ENCODE peak calls at places on chromosomes 4 and X, in eight cellular contexts. One of them, this sample, is unnamed.

GRCh38 chrX:151711787-151712186 is 4.0 kb upstream of the FATE1 start:
- DNase-seq in psoas muscle: no peak
- DNase-seq in CD4-positive, CD25-positive, alpha-beta regulatory T cell: no peak
- DNase-seq in cardiac muscle cell: no peak
- DNase-seq in AG04450: no peak
- DNase-seq in stomach: no peak
- DNase-seq in neural progenitor cell: no peak
- DNase-seq in heart left ventricle: peak; percentile 32
- DNase-seq in this sample: no peak

GRCh38 chrX:11059923-11060322 is 51.2 kb upstream of the HCCS start:
- DNase-seq in psoas muscle: no peak
- DNase-seq in CD4-positive, CD25-positive, alpha-beta regulatory T cell: no peak
- DNase-seq in cardiac muscle cell: no peak
- DNase-seq in AG04450: no peak
- DNase-seq in stomach: no peak
- DNase-seq in neural progenitor cell: no peak
- DNase-seq in heart left ventricle: no peak
- DNase-seq in this sample: no peak

GRCh38 chr4:78922207-78922606 is 17.0 kb downstream of the PAQR3 start:
- DNase-seq in psoas muscle: no peak
- DNase-seq in CD4-positive, CD25-positive, alpha-beta regulatory T cell: no peak
- DNase-seq in cardiac muscle cell: no peak
- DNase-seq in AG04450: peak; percentile 49
- DNase-seq in stomach: no peak
- DNase-seq in neural progenitor cell: peak; percentile 19
- DNase-seq in heart left ventricle: no peak
- DNase-seq in this sample: no peak

GRCh38 chr4:169361741-169362140 is 91.0 kb upstream of the SH3RF1 start:
- DNase-seq in psoas muscle: no peak
- DNase-seq in CD4-positive, CD25-positive, alpha-beta regulatory T cell: no peak
- DNase-seq in cardiac muscle cell: no peak
- DNase-seq in AG04450: no peak
- DNase-seq in stomach: no peak
- DNase-seq in neural progenitor cell: no peak
- DNase-seq in heart left ventricle: no peak
- DNase-seq in this sample: no peak

GRCh38 chr4:44287505-44287904 is 161.1 kb downstream of the KCTD8 start:
- DNase-seq in psoas muscle: no peak
- DNase-seq in CD4-positive, CD25-positive, alpha-beta regulatory T cell: no peak
- DNase-seq in cardiac muscle cell: no peak
- DNase-seq in AG04450: no peak
- DNase-seq in stomach: no peak
- DNase-seq in neural progenitor cell: no peak
- DNase-seq in heart left ventricle: no peak
- DNase-seq in this sample: no peak

GRCh38 chr4:14143892-14144291 is 516.4 kb upstream of the BOD1L1 start:
- DNase-seq in psoas muscle: no peak
- DNase-seq in CD4-positive, CD25-positive, alpha-beta regulatory T cell: no peak
- DNase-seq in cardiac muscle cell: no peak
- DNase-seq in AG04450: no peak
- DNase-seq in stomach: no peak
- DNase-seq in neural progenitor cell: no peak
- DNase-seq in heart left ventricle: no peak
- DNase-seq in this sample: no peak

GRCh38 chrX:155211208-155211607 is 5.1 kb upstream of the VBP1 start:
- DNase-seq in psoas muscle: no peak
- DNase-seq in CD4-positive, CD25-positive, alpha-beta regulatory T cell: no peak
- DNase-seq in cardiac muscle cell: no peak
- DNase-seq in AG04450: no peak
- DNase-seq in stomach: no peak
- DNase-seq in neural progenitor cell: no peak
- DNase-seq in heart left ventricle: no peak
- DNase-seq in this sample: no peak

GRCh38 chrX:108167211-108167872 is 75.8 kb downstream of the ATG4A start:
- DNase-seq in psoas muscle: no peak
- DNase-seq in CD4-positive, CD25-positive, alpha-beta regulatory T cell: no peak
- DNase-seq in cardiac muscle cell: no peak
- DNase-seq in AG04450: no peak
- DNase-seq in stomach: no peak
- DNase-seq in neural progenitor cell: no peak
- DNase-seq in heart left ventricle: no peak
- DNase-seq in this sample: no peak

GRCh38 chrX:54992911-54993622 is 921 bp downstream of the PFKFB1 start:
- DNase-seq in psoas muscle: no peak
- DNase-seq in CD4-positive, CD25-positive, alpha-beta regulatory T cell: no peak
- DNase-seq in cardiac muscle cell: no peak
- DNase-seq in AG04450: no peak
- DNase-seq in stomach: no peak
- DNase-seq in neural progenitor cell: no peak
- DNase-seq in heart left ventricle: no peak
- DNase-seq in this sample: no peak

GRCh38 chrX:131677655-131678628 is 134.1 kb downstream of the OR13H1 start:
- DNase-seq in psoas muscle: no peak
- DNase-seq in CD4-positive, CD25-positive, alpha-beta regulatory T cell: peak; percentile 2
- DNase-seq in cardiac muscle cell: peak; percentile 68
- DNase-seq in AG04450: no peak
- DNase-seq in stomach: peak; percentile 47
- DNase-seq in neural progenitor cell: peak; percentile 70
- DNase-seq in heart left ventricle: peak; percentile 16
- DNase-seq in this sample: no peak

GRCh38 chr4:186554485-186554884 is 882 bp downstream of the MTNR1A start:
- DNase-seq in psoas muscle: no peak
- DNase-seq in CD4-positive, CD25-positive, alpha-beta regulatory T cell: no peak
- DNase-seq in cardiac muscle cell: peak; percentile 46
- DNase-seq in AG04450: no peak
- DNase-seq in stomach: peak; percentile 36
- DNase-seq in neural progenitor cell: peak; percentile 72
- DNase-seq in heart left ventricle: no peak
- DNase-seq in this sample: no peak

GRCh38 chr4:3206439-3207100 is 42.4 kb upstream of the MSANTD1 start:
- DNase-seq in psoas muscle: no peak
- DNase-seq in CD4-positive, CD25-positive, alpha-beta regulatory T cell: no peak
- DNase-seq in cardiac muscle cell: no peak
- DNase-seq in AG04450: no peak
- DNase-seq in stomach: no peak
- DNase-seq in neural progenitor cell: no peak
- DNase-seq in heart left ventricle: no peak
- DNase-seq in this sample: no peak

GRCh38 chr4:34720563-34720962 is 1523.8 kb downstream of the ARAP2 start:
- DNase-seq in psoas muscle: no peak
- DNase-seq in CD4-positive, CD25-positive, alpha-beta regulatory T cell: no peak
- DNase-seq in cardiac muscle cell: peak; percentile 58
- DNase-seq in AG04450: no peak
- DNase-seq in stomach: no peak
- DNase-seq in neural progenitor cell: peak; percentile 48
- DNase-seq in heart left ventricle: no peak
- DNase-seq in this sample: no peak

GRCh38 chrX:147901476-147902126 is 10.1 kb upstream of the FMR1 start:
- DNase-seq in psoas muscle: no peak
- DNase-seq in CD4-positive, CD25-positive, alpha-beta regulatory T cell: no peak
- DNase-seq in cardiac muscle cell: no peak
- DNase-seq in AG04450: no peak
- DNase-seq in stomach: no peak
- DNase-seq in neural progenitor cell: no peak
- DNase-seq in heart left ventricle: no peak
- DNase-seq in this sample: no peak

GRCh38 chr4:142840516-142841123 is 5.5 kb downstream of the INPP4B start:
- DNase-seq in psoas muscle: no peak
- DNase-seq in CD4-positive, CD25-positive, alpha-beta regulatory T cell: no peak
- DNase-seq in cardiac muscle cell: peak; percentile 52
- DNase-seq in AG04450: peak; percentile 33
- DNase-seq in stomach: no peak
- DNase-seq in neural progenitor cell: peak; percentile 51
- DNase-seq in heart left ventricle: no peak
- DNase-seq in this sample: no peak

GRCh38 chr4:180913750-180914149 is 1329.5 kb upstream of the TENM3 start:
- DNase-seq in psoas muscle: no peak
- DNase-seq in CD4-positive, CD25-positive, alpha-beta regulatory T cell: no peak
- DNase-seq in cardiac muscle cell: no peak
- DNase-seq in AG04450: no peak
- DNase-seq in stomach: no peak
- DNase-seq in neural progenitor cell: peak; percentile 24
- DNase-seq in heart left ventricle: no peak
- DNase-seq in this sample: no peak

GRCh38 chr4:150714462-150715438 is 132.8 kb downstream of the MAB21L2 start:
- DNase-seq in psoas muscle: no peak
- DNase-seq in CD4-positive, CD25-positive, alpha-beta regulatory T cell: no peak
- DNase-seq in cardiac muscle cell: no peak
- DNase-seq in AG04450: no peak
- DNase-seq in stomach: no peak
- DNase-seq in neural progenitor cell: no peak
- DNase-seq in heart left ventricle: no peak
- DNase-seq in this sample: no peak
- H3K4me3 ChIP-seq in psoas muscle: no peak overlapping the region
- H3K4me3 ChIP-seq in CD4-positive, CD25-positive, alpha-beta regulatory T cell: no peak overlapping the region
- H3K4me3 ChIP-seq in cardiac muscle cell: no peak overlapping the region
- H3K4me3 ChIP-seq in AG04450: no peak overlapping the region
- H3K4me3 ChIP-seq in stomach: no peak overlapping the region
- H3K4me3 ChIP-seq in neural progenitor cell: no peak overlapping the region
- H3K4me3 ChIP-seq in heart left ventricle: no peak overlapping the region
- H3K4me3 ChIP-seq in this sample: no peak overlapping the region

DNA sequence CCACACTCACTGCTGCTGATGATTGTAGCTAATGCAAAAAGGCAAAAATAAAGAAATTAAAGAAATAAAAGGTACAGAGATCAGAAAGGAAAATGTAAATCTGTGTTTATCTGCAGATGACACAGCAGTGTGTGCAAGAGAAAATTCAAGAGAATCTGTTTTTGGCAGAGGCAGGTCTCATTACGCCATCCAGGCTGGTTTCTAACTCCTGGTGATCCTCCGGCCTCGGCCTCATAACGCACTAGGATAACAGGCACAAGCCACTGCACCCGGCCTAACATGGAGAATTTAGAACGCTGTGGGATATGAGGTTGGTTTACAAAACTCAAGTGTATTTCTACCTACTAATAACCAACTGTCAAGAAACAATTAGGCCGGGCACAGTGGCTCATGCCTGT is 29.4 kb downstream of the CTBP1 start:
- DNase-seq in psoas muscle: no peak
- DNase-seq in CD4-positive, CD25-positive, alpha-beta regulatory T cell: no peak
- DNase-seq in cardiac muscle cell: no peak
- DNase-seq in AG04450: no peak
- DNase-seq in stomach: no peak
- DNase-seq in neural progenitor cell: no peak
- DNase-seq in heart left ventricle: no peak
- DNase-seq in this sample: no peak
- H3K27ac ChIP-seq in psoas muscle: no peak overlapping the region
- H3K27ac ChIP-seq in CD4-positive, CD25-positive, alpha-beta regulatory T cell: no peak overlapping the region
- H3K27ac ChIP-seq in cardiac muscle cell: no peak overlapping the region
- H3K27ac ChIP-seq in AG04450: no peak overlapping the region
- H3K27ac ChIP-seq in stomach: peak overlapping the region; percentile 53
- H3K27ac ChIP-seq in neural progenitor cell: no peak overlapping the region
- H3K27ac ChIP-seq in heart left ventricle: no peak overlapping the region
- H3K27ac ChIP-seq in this sample: no peak overlapping the region

GRCh38 chr4:121070696-121071639 is 1.4 kb downstream of the NDNF start:
- DNase-seq in psoas muscle: peak; percentile 70
- DNase-seq in CD4-positive, CD25-positive, alpha-beta regulatory T cell: no peak
- DNase-seq in cardiac muscle cell: peak; percentile 67
- DNase-seq in AG04450: no peak
- DNase-seq in stomach: no peak
- DNase-seq in neural progenitor cell: peak; percentile 79
- DNase-seq in heart left ventricle: peak; percentile 35
- DNase-seq in this sample: no peak
- H3K27me3 ChIP-seq in psoas muscle: peaks cover 35% of the 10 kb centered on the region
- H3K27me3 ChIP-seq in CD4-positive, CD25-positive, alpha-beta regulatory T cell: peaks cover 49% of the 10 kb centered on the region
- H3K27me3 ChIP-seq in cardiac muscle cell: peaks cover 5% of the 10 kb centered on the region
- H3K27me3 ChIP-seq in AG04450: peaks cover 52% of the 10 kb centered on the region
- H3K27me3 ChIP-seq in stomach: no peaks in the 10 kb centered on the region
- H3K27me3 ChIP-seq in neural progenitor cell: peaks cover 66% of the 10 kb centered on the region
- H3K27me3 ChIP-seq in heart left ventricle: peaks cover 8% of the 10 kb centered on the region
- H3K27me3 ChIP-seq in this sample: no peaks in the 10 kb centered on the region

DNA sequence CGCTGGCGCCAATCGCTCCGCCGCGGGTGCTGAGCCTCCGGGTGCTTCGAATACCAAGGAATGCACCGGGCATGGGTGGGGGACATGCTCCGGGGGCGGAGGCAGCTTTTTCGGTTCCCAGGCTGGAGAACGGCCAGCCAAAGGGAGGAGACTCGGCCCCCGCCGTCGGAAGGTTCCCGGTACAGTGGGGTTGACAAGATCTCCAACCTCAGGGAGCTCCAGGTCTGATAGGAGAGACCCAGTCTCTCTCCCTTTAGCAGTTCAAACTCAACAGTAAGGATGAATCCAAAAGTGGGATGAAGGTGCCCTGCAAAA is 29.1 kb upstream of the BCORL1 start:
- DNase-seq in psoas muscle: peak; percentile 53
- DNase-seq in CD4-positive, CD25-positive, alpha-beta regulatory T cell: no peak
- DNase-seq in cardiac muscle cell: no peak
- DNase-seq in AG04450: no peak
- DNase-seq in stomach: no peak
- DNase-seq in neural progenitor cell: no peak
- DNase-seq in heart left ventricle: no peak
- DNase-seq in this sample: no peak
- H3K4me3 ChIP-seq in psoas muscle: no peak overlapping the region
- H3K4me3 ChIP-seq in CD4-positive, CD25-positive, alpha-beta regulatory T cell: peak overlapping the region; percentile 19
- H3K4me3 ChIP-seq in cardiac muscle cell: peak overlapping the region; percentile 21
- H3K4me3 ChIP-seq in AG04450: no peak overlapping the region
- H3K4me3 ChIP-seq in stomach: peak overlapping the region; percentile 37
- H3K4me3 ChIP-seq in neural progenitor cell: peak overlapping the region; percentile 43
- H3K4me3 ChIP-seq in heart left ventricle: no peak overlapping the region
- H3K4me3 ChIP-seq in this sample: peak overlapping the region; percentile 37

This sample was measured in dorsolateral prefrontal cortex.